ENCODE peak calls at places on chromosomes 3 and 15, in eight cellular contexts. One of them, this sample, is unnamed.

GRCh38 chr3:139506792-139507191 is 30.5 kb upstream of the RBP2 start:
- DNase-seq in fibroblast of lung: no peak
- DNase-seq in tibial nerve: no peak
- DNase-seq in uterus: no peak
- DNase-seq in GM10248: no peak
- DNase-seq in activated B cell treated with CpG ODN at 0.5 μM for 24 hours: no peak
- DNase-seq in fibroblast of pulmonary artery: no peak
- DNase-seq in tibial artery: no peak
- DNase-seq in this sample: no peak

GRCh38 chr3:125150525-125151436 is 61.8 kb downstream of the SLC12A8 start:
- DNase-seq in fibroblast of lung: peak
- DNase-seq in GM10248: peak
- DNase-seq in activated B cell treated with CpG ODN at 0.5 μM for 24 hours: no peak
- DNase-seq in fibroblast of pulmonary artery: peak
- DNase-seq in tibial nerve: no peak
- DNase-seq in tibial artery: no peak
- DNase-seq in uterus: no peak
- DNase-seq in this sample: no peak

GRCh38 chr3:157794771-157795170 is 291.6 kb upstream of the VEPH1 start:
- DNase-seq in uterus: no peak
- DNase-seq in tibial nerve: no peak
- DNase-seq in activated B cell treated with CpG ODN at 0.5 μM for 24 hours: no peak
- DNase-seq in fibroblast of lung: peak
- DNase-seq in tibial artery: no peak
- DNase-seq in GM10248: no peak
- DNase-seq in fibroblast of pulmonary artery: peak
- DNase-seq in this sample: no peak

GRCh38 chr3:162601101-162601670 is 1104.6 kb downstream of the OTOL1 start:
- DNase-seq in uterus: no peak
- DNase-seq in activated B cell treated with CpG ODN at 0.5 μM for 24 hours: no peak
- DNase-seq in tibial nerve: no peak
- DNase-seq in fibroblast of pulmonary artery: no peak
- DNase-seq in fibroblast of lung: no peak
- DNase-seq in tibial artery: no peak
- DNase-seq in GM10248: no peak
- DNase-seq in this sample: no peak

GRCh38 chr3:42159706-42160472 is 68.7 kb downstream of the TRAK1 start:
- DNase-seq in uterus: no peak
- DNase-seq in tibial artery: peak
- DNase-seq in GM10248: peak
- DNase-seq in activated B cell treated with CpG ODN at 0.5 μM for 24 hours: no peak
- DNase-seq in fibroblast of lung: no peak
- DNase-seq in fibroblast of pulmonary artery: no peak
- DNase-seq in tibial nerve: no peak
- DNase-seq in this sample: no peak

GRCh38 chr15:87863152-87863551 is 393.4 kb downstream of the NTRK3 start:
- DNase-seq in tibial nerve: no peak
- DNase-seq in activated B cell treated with CpG ODN at 0.5 μM for 24 hours: no peak
- DNase-seq in fibroblast of pulmonary artery: peak
- DNase-seq in GM10248: no peak
- DNase-seq in tibial artery: no peak
- DNase-seq in uterus: no peak
- DNase-seq in fibroblast of lung: no peak
- DNase-seq in this sample: no peak

GRCh38 chr3:86562095-86562494 is 428.9 kb downstream of the VGLL3 start:
- DNase-seq in GM10248: no peak
- DNase-seq in tibial artery: no peak
- DNase-seq in uterus: no peak
- DNase-seq in fibroblast of pulmonary artery: no peak
- DNase-seq in activated B cell treated with CpG ODN at 0.5 μM for 24 hours: no peak
- DNase-seq in fibroblast of lung: no peak
- DNase-seq in tibial nerve: no peak
- DNase-seq in this sample: no peak

GRCh38 chr3:11145888-11146287 is 8.4 kb upstream of the HRH1 start:
- DNase-seq in tibial nerve: no peak
- DNase-seq in activated B cell treated with CpG ODN at 0.5 μM for 24 hours: no peak
- DNase-seq in tibial artery: no peak
- DNase-seq in fibroblast of lung: peak
- DNase-seq in GM10248: no peak
- DNase-seq in uterus: no peak
- DNase-seq in fibroblast of pulmonary artery: peak
- DNase-seq in this sample: no peak

GRCh38 chr15:58182460-58183163 is 44.4 kb downstream of the AQP9 start:
- DNase-seq in fibroblast of lung: peak
- DNase-seq in activated B cell treated with CpG ODN at 0.5 μM for 24 hours: no peak
- DNase-seq in uterus: peak
- DNase-seq in GM10248: peak
- DNase-seq in fibroblast of pulmonary artery: peak
- DNase-seq in tibial nerve: no peak
- DNase-seq in tibial artery: no peak
- DNase-seq in this sample: no peak

GRCh38 chr3:154334973-154335420 is 10.7 kb upstream of the DHX36 start:
- DNase-seq in tibial nerve: no peak
- DNase-seq in fibroblast of lung: peak
- DNase-seq in GM10248: peak
- DNase-seq in fibroblast of pulmonary artery: peak
- DNase-seq in tibial artery: no peak
- DNase-seq in uterus: no peak
- DNase-seq in activated B cell treated with CpG ODN at 0.5 μM for 24 hours: no peak
- DNase-seq in this sample: no peak

GRCh38 chr3:129686941-129687340 is 80.5 kb upstream of the PLXND1 start:
- DNase-seq in GM10248: no peak
- DNase-seq in uterus: no peak
- DNase-seq in tibial nerve: no peak
- DNase-seq in fibroblast of lung: peak
- DNase-seq in tibial artery: no peak
- DNase-seq in activated B cell treated with CpG ODN at 0.5 μM for 24 hours: no peak
- DNase-seq in fibroblast of pulmonary artery: no peak
- DNase-seq in this sample: no peak

GRCh38 chr3:72258786-72259185 is 473.8 kb upstream of the PROK2 start:
- DNase-seq in fibroblast of pulmonary artery: no peak
- DNase-seq in tibial nerve: no peak
- DNase-seq in fibroblast of lung: no peak
- DNase-seq in uterus: no peak
- DNase-seq in activated B cell treated with CpG ODN at 0.5 μM for 24 hours: no peak
- DNase-seq in tibial artery: no peak
- DNase-seq in GM10248: no peak
- DNase-seq in this sample: no peak

GRCh38 chr3:176690470-176690869 is 506.8 kb downstream of the TBL1XR1 start:
- DNase-seq in uterus: no peak
- DNase-seq in tibial nerve: no peak
- DNase-seq in fibroblast of pulmonary artery: no peak
- DNase-seq in GM10248: no peak
- DNase-seq in tibial artery: no peak
- DNase-seq in fibroblast of lung: peak
- DNase-seq in activated B cell treated with CpG ODN at 0.5 μM for 24 hours: no peak
- DNase-seq in this sample: no peak

GRCh38 chr15:90047956-90048575 is 46.9 kb downstream of the ZNF710 start:
- DNase-seq in activated B cell treated with CpG ODN at 0.5 μM for 24 hours: no peak
- DNase-seq in uterus: no peak
- DNase-seq in fibroblast of pulmonary artery: no peak
- DNase-seq in tibial nerve: no peak
- DNase-seq in GM10248: no peak
- DNase-seq in fibroblast of lung: no peak
- DNase-seq in tibial artery: no peak
- DNase-seq in this sample: no peak

GRCh38 chr3:31077021-31077601 is 182.7 kb upstream of the GADL1 start:
- DNase-seq in activated B cell treated with CpG ODN at 0.5 μM for 24 hours: no peak
- DNase-seq in fibroblast of lung: peak
- DNase-seq in tibial nerve: no peak
- DNase-seq in fibroblast of pulmonary artery: peak
- DNase-seq in uterus: no peak
- DNase-seq in GM10248: no peak
- DNase-seq in tibial artery: no peak
- DNase-seq in this sample: no peak

GRCh38 chr3:52055537-52056351 is 627 bp downstream of the DUSP7 start:
- DNase-seq in uterus: peak
- DNase-seq in activated B cell treated with CpG ODN at 0.5 μM for 24 hours: peak
- DNase-seq in tibial artery: no peak
- DNase-seq in tibial nerve: no peak
- DNase-seq in fibroblast of pulmonary artery: peak
- DNase-seq in GM10248: peak
- DNase-seq in fibroblast of lung: peak
- DNase-seq in this sample: no peak

GRCh38 chr3:52052831-52053306 is 3.5 kb downstream of the DUSP7 start:
- DNase-seq in fibroblast of pulmonary artery: peak
- DNase-seq in fibroblast of lung: peak
- DNase-seq in tibial nerve: peak
- DNase-seq in GM10248: peak
- DNase-seq in uterus: peak
- DNase-seq in activated B cell treated with CpG ODN at 0.5 μM for 24 hours: peak
- DNase-seq in tibial artery: peak
- DNase-seq in this sample: no peak

GRCh38 chr3:52053307-52054304 is 2.8 kb downstream of the DUSP7 start:
- DNase-seq in fibroblast of lung: no peak
- DNase-seq in tibial artery: peak
- DNase-seq in fibroblast of pulmonary artery: peak
- DNase-seq in uterus: peak
- DNase-seq in tibial nerve: no peak
- DNase-seq in GM10248: peak
- DNase-seq in activated B cell treated with CpG ODN at 0.5 μM for 24 hours: peak
- DNase-seq in this sample: no peak

GRCh38 chr3:52056521-52056967 is at the start of gene DUSP7:
- DNase-seq in fibroblast of pulmonary artery: peak
- DNase-seq in GM10248: peak
- DNase-seq in fibroblast of lung: peak
- DNase-seq in tibial artery: peak
- DNase-seq in tibial nerve: peak
- DNase-seq in activated B cell treated with CpG ODN at 0.5 μM for 24 hours: peak
- DNase-seq in uterus: peak
- DNase-seq in this sample: no peak

DNA sequence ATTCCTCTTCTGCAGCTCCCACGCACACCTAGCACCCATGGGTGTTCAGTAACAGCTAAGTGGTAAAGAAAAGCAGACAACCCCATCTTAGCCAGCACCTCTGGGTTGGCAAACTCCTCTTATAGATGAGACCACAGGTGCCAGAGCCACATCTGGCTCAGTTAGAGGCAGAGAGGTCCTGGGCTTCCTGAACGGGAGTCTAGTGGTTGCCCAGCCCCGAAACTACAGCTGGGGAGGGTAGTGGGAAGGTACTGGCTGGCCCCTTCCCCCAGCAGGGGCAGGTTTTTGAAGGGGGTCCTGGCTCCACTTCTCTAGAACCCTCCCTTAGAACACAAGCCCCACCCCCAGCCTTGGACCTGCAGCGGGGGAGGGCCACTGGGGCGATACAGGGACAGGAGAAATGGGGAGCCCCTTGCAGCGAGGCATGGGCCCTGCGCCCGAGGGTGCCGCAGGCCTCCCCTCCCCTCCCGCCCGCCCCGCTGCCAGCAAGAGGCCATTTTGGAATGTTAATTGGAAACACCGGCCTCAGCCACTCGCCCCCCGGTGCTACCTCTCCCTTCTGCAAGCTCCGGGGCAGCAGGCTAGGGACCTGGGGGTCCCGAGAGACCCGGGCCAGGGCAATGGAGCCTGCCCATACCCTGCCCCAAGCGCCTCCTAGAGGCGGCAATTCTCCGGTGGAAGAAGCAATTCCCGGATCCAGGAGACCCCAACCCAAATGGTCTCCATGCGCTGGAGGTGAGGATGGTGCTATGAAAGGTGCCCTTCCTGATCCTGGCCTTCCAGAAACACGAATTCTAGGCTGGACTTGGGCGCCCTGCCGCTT is 1.5 kb downstream of the DUSP7 start:
- DNase-seq in GM10248: no peak
- DNase-seq in activated B cell treated with CpG ODN at 0.5 μM for 24 hours: no peak
- DNase-seq in fibroblast of lung: no peak
- DNase-seq in fibroblast of pulmonary artery: no peak
- DNase-seq in uterus: peak
- DNase-seq in tibial artery: no peak
- DNase-seq in tibial nerve: no peak
- DNase-seq in this sample: no peak
- TF ChIP-seq CTCF in GM10248: peak
- TF ChIP-seq CTCF in activated B cell treated with CpG ODN at 0.5 μM for 24 hours: no peak
- TF ChIP-seq CTCF in fibroblast of lung: peak
- TF ChIP-seq CTCF in fibroblast of pulmonary artery: peak
- TF ChIP-seq CTCF in uterus: no peak
- TF ChIP-seq CTCF in tibial artery: peak
- TF ChIP-seq CTCF in tibial nerve: no peak
- TF ChIP-seq CTCF in this sample: peak

GRCh38 chr15:34358367-34358766 is 8.6 kb downstream of the LPCAT4 start:
- DNase-seq in tibial artery: no peak
- DNase-seq in uterus: no peak
- DNase-seq in tibial nerve: no peak
- DNase-seq in activated B cell treated with CpG ODN at 0.5 μM for 24 hours: no peak
- DNase-seq in fibroblast of lung: no peak
- DNase-seq in fibroblast of pulmonary artery: no peak
- DNase-seq in GM10248: no peak
- DNase-seq in this sample: no peak
- TF ChIP-seq CTCF in tibial artery: no peak
- TF ChIP-seq CTCF in uterus: no peak
- TF ChIP-seq CTCF in tibial nerve: no peak
- TF ChIP-seq CTCF in activated B cell treated with CpG ODN at 0.5 μM for 24 hours: no peak
- TF ChIP-seq CTCF in fibroblast of lung: no peak
- TF ChIP-seq CTCF in fibroblast of pulmonary artery: peak
- TF ChIP-seq CTCF in GM10248: no peak
- TF ChIP-seq CTCF in this sample: peak

DNA sequence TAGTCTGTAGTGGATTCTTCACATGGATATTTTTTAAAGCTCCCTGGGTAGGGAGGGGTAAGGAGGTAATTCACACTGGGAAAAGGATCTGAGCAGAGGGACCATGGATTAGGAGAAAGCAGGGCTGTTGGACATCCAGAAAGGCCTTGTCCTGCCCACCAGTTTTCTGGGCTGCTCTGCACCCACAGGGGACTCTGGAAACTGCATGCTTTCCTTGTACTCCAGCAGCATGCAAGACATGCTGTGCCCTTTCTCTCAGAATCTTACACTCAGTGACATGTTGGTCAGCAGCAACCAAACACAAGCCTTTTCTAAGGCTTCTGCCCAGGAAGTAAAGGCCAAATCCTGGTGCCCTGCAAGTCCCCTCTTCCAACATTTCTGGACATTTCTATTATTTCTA is 2.5 kb upstream of the FBN1 start:
- DNase-seq in uterus: no peak
- DNase-seq in fibroblast of lung: peak
- DNase-seq in activated B cell treated with CpG ODN at 0.5 μM for 24 hours: no peak
- DNase-seq in fibroblast of pulmonary artery: peak
- DNase-seq in GM10248: no peak
- DNase-seq in tibial nerve: no peak
- DNase-seq in tibial artery: no peak
- DNase-seq in this sample: no peak
- TF ChIP-seq CTCF in uterus: no peak
- TF ChIP-seq CTCF in fibroblast of lung: peak
- TF ChIP-seq CTCF in activated B cell treated with CpG ODN at 0.5 μM for 24 hours: no peak
- TF ChIP-seq CTCF in fibroblast of pulmonary artery: peak
- TF ChIP-seq CTCF in GM10248: no peak
- TF ChIP-seq CTCF in tibial nerve: peak
- TF ChIP-seq CTCF in tibial artery: peak
- TF ChIP-seq CTCF in this sample: peak

DNA sequence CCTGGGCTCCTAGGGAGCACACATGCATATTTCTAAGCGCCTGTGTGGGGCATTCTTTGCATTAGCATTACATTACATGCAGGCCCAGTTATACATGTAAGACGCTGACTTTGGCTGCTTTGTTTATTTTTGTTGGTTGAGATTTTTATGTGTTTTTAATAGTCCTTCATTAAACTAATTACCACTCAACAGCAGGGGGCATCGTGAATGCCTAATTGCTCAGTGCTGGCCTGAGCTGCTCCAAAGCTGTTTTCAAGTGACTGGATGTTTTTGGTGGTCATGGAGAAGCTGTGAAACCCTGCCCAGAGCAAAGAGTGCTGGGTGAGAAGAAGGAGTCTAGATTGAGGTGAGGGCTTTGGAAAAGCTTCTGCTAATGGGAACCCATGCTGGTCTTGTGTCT is 41.5 kb downstream of the GPD1L start:
- DNase-seq in fibroblast of pulmonary artery: no peak
- DNase-seq in tibial nerve: no peak
- DNase-seq in fibroblast of lung: no peak
- DNase-seq in tibial artery: no peak
- DNase-seq in uterus: no peak
- DNase-seq in activated B cell treated with CpG ODN at 0.5 μM for 24 hours: no peak
- DNase-seq in GM10248: no peak
- DNase-seq in this sample: no peak
- TF ChIP-seq CTCF in fibroblast of pulmonary artery: peak
- TF ChIP-seq CTCF in tibial nerve: no peak
- TF ChIP-seq CTCF in fibroblast of lung: peak
- TF ChIP-seq CTCF in tibial artery: no peak
- TF ChIP-seq CTCF in uterus: no peak
- TF ChIP-seq CTCF in activated B cell treated with CpG ODN at 0.5 μM for 24 hours: no peak
- TF ChIP-seq CTCF in GM10248: no peak
- TF ChIP-seq CTCF in this sample: peak

This sample was measured in chondrocyte.